ENCODE peak calls at places on chromosomes 2 and 18, in five cellular contexts. B is heart left ventricle, S is heart right ventricle, Z is lung, R is neural progenitor cell. G is an unnamed sample.

GRCh38 chr2:139791330-139791729 is 1011.1 kb upstream of the NXPH2 start:
- DNase-seq in B (no peak), S (no peak), Z (no peak), R (no peak), G (peak; percentile 66)

GRCh38 chr2:231611273-231612198 is 18.9 kb downstream of the TEX44 start:
- DNase-seq in B (no peak), S (peak; percentile 38), Z (no peak), R (peak; percentile 66), G (peak; percentile 60)

GRCh38 chr2:240437861-240438809 is 2.7 kb downstream of the GPC1 start:
- DNase-seq in B (peak; percentile 69), S (peak; percentile 54), Z (peak; percentile 57), R (peak; percentile 86), G (peak; percentile 80)

GRCh38 chr2:176093145-176093888 is 796 bp downstream of the HOXD13 start:
- DNase-seq in B (no peak), S (no peak), Z (no peak), R (peak; percentile 71), G (peak; percentile 48)

GRCh38 chr2:195352581-195352980 is 304.4 kb upstream of the SLC39A10 start:
- DNase-seq in B (no peak), S (no peak), Z (no peak), R (no peak), G (no peak)

GRCh38 chr2:205675861-205676516 is 6.3 kb upstream of the NRP2 start:
- DNase-seq in B (no peak), S (peak; percentile 48), Z (no peak), R (peak; percentile 67), G (peak; percentile 53)

GRCh38 chr2:119240311-119241204 is 16.9 kb downstream of the STEAP3 start:
- DNase-seq in B (peak; percentile 71), S (peak; percentile 55), Z (peak; percentile 57), R (peak; percentile 37), G (peak; percentile 4)

GRCh38 chr2:168703926-168704325 is 98.5 kb upstream of the NOSTRIN start:
- DNase-seq in B (no peak), S (no peak), Z (no peak), R (no peak), G (peak; percentile 72)

GRCh38 chr2:236562434-236562833 is 7.2 kb upstream of the ACKR3 start:
- DNase-seq in B (no peak), S (no peak), Z (no peak), R (no peak), G (peak; percentile 24)

GRCh38 chr2:173048901-173049661 is 26.6 kb upstream of the MAP3K20 start:
- DNase-seq in B (peak; percentile 53), S (peak; percentile 57), Z (peak; percentile 60), R (no peak), G (peak; percentile 41)

GRCh38 chr18:48949051-48949605 is 1.6 kb downstream of the SMAD7 start:
- DNase-seq in B (no peak), S (peak; percentile 42), Z (no peak), R (peak; percentile 47), G (no peak)

GRCh38 chr2:189798312-189799029 is 14.2 kb downstream of the PMS1 start:
- DNase-seq in B (no peak), S (no peak), Z (no peak), R (no peak), G (no peak)

GRCh38 chr2:54957321-54957999 is 92.8 kb downstream of the RTN4 start:
- DNase-seq in B (no peak), S (no peak), Z (no peak), R (peak; percentile 63), G (no peak)

GRCh38 chr18:70422061-70422965 is 133.5 kb downstream of the SOCS6 start:
- DNase-seq in B (peak; percentile 72), S (peak; percentile 79), Z (peak; percentile 87), R (no peak), G (no peak)

GRCh38 chr2:74206180-74206688 is 7.8 kb downstream of the MTHFD2 start:
- DNase-seq in B (no peak), S (no peak), Z (no peak), R (no peak), G (no peak)

GRCh38 chr18:7059276-7059675 is 58.3 kb downstream of the LAMA1 start:
- DNase-seq in B (no peak), S (no peak), Z (no peak), R (no peak), G (no peak)

GRCh38 chr2:197297262-197297661 is 13.3 kb downstream of the ANKRD44 start:
- DNase-seq in B (no peak), S (no peak), Z (no peak), R (no peak), G (no peak)

GRCh38 chr2:69582582-69583176 is 60.9 kb downstream of the AAK1 start:
- DNase-seq in B (peak; percentile 51), S (peak; percentile 68), Z (no peak), R (no peak), G (no peak)

GRCh38 chr2:29130295-29130694 is 15.1 kb downstream of the CLIP4 start:
- DNase-seq in B (no peak), S (no peak), Z (no peak), R (no peak), G (peak; percentile 35)

GRCh38 chr18:55228191-55228590 is 268.9 kb upstream of the CCDC68 start:
- DNase-seq in B (no peak), S (no peak), Z (no peak), R (peak; percentile 81), G (peak; percentile 81)

GRCh38 chr2:218400167-218400929 is 680 bp downstream of the CTDSP1 start:
- DNase-seq in B (peak; percentile 60), S (peak; percentile 52), Z (peak; percentile 54), R (peak; percentile 44), G (peak; percentile 48)

GRCh38 chr2:159614534-159615186 is 1.7 kb downstream of the BAZ2B start:
- DNase-seq in B (no peak), S (no peak), Z (no peak), R (no peak), G (no peak)

GRCh38 chr2:66173635-66174034 is 261.3 kb upstream of the MEIS1 start:
- DNase-seq in B (no peak), S (no peak), Z (no peak), R (no peak), G (no peak)

GRCh38 chr18:27645929-27646328 is 460.8 kb upstream of the CHST9 start:
- DNase-seq in B (no peak), S (no peak), Z (no peak), R (no peak), G (no peak)

GRCh38 chr2:201950606-201951005 is 83.0 kb upstream of the FZD7 start:
- DNase-seq in B (no peak), S (no peak), Z (no peak), R (no peak), G (no peak)

GRCh38 chr2:65026640-65027464 is 29.4 kb upstream of the CEP68 start:
- DNase-seq in B (no peak), S (no peak), Z (no peak), R (no peak), G (no peak)

GRCh38 chr2:28152585-28153284 is 239.9 kb upstream of the FOSL2 start:
- DNase-seq in B (no peak), S (no peak), Z (no peak), R (no peak), G (no peak)

GRCh38 chr2:112301171-112301584 is 25.8 kb downstream of the ZC3H6 start:
- DNase-seq in B (no peak), S (no peak), Z (no peak), R (no peak), G (no peak)

GRCh38 chr18:37671530-37671929 is 105.9 kb upstream of the CELF4 start:
- DNase-seq in B (no peak), S (no peak), Z (peak; percentile 22), R (no peak), G (no peak)

GRCh38 chr2:28405537-28405936 is 12.9 kb downstream of the FOSL2 start:
- DNase-seq in B (no peak), S (no peak), Z (no peak), R (no peak), G (no peak)

GRCh38 chr18:79708412-79708811 is 28.8 kb downstream of the CTDP1 start:
- DNase-seq in B (no peak), S (no peak), Z (no peak), R (no peak), G (no peak)
- H3K27me3 ChIP-seq in B (no peaks in the 10 kb centered on the region), S (no peaks in the 10 kb centered on the region), Z (no peaks in the 10 kb centered on the region), R (no peaks in the 10 kb centered on the region), G (no peaks in the 10 kb centered on the region)

DNA sequence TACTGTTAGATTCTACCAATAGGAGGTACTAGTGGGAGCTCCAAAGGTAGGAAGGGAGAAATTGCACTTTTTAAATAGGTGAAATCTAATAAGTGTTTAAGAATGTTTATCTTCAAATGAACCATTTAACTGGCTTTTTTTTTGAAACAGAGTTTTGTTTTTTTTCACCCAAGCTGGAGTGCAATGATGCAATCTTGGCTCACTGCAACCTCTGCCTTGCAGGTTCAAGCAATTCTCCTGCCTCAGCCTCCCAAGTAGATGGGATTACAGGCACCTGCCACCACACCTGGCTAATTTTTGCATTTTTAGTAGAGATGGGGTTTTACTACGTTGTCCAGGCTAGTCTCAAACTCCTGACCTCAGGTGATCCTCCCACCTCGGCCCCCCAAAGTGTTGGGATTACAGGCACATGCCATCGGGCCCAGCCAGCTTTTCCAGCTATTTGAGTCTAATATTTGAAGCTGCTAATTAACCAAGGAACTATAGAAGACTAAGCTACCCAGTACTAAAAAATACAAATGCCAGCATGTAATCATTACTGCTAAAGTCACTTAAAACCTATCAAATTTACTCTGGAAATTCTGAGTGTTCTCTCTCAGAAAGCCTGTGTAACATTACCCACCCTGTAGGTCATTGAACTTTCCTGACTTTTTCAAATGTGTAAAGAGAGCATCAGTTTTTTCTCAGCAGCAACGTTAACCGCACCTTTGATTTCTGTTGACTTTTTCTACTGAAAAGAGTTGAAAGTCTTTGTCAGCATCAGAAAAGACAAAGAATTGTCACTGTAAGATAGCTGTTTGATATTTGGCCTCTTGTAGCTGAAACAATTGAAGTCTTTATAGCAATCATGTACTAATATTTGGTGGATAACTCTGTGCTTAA is 24.6 kb upstream of the RNF149 start:
- DNase-seq in B (no peak), S (no peak), Z (no peak), R (no peak), G (no peak)
- H3K4me3 ChIP-seq in B (no peak overlapping the region), S (no peak overlapping the region), Z (no peak overlapping the region), R (no peak overlapping the region), G (no peak overlapping the region)

GRCh38 chr2:18704224-18704623 is 114.9 kb upstream of the NT5C1B start:
- DNase-seq in B (no peak), S (no peak), Z (no peak), R (no peak), G (no peak)
- H3K27me3 ChIP-seq in B (no peaks in the 10 kb centered on the region), S (no peaks in the 10 kb centered on the region), Z (no peaks in the 10 kb centered on the region), R (no peaks in the 10 kb centered on the region), G (no peaks in the 10 kb centered on the region)

GRCh38 chr18:9834551-9834950 is 51.2 kb upstream of the TXNDC2 start:
- DNase-seq in B (no peak), S (no peak), Z (no peak), R (no peak), G (no peak)

GRCh38 chr18:9832871-9833270 is 52.9 kb upstream of the TXNDC2 start:
- DNase-seq in B (no peak), S (no peak), Z (no peak), R (no peak), G (no peak)

GRCh38 chr18:9835112-9835755 is 50.5 kb upstream of the TXNDC2 start:
- DNase-seq in B (no peak), S (no peak), Z (no peak), R (no peak), G (peak; percentile 30)

GRCh38 chr18:9838144-9838877 is 47.5 kb upstream of the TXNDC2 start:
- DNase-seq in B (peak; percentile 52), S (peak; percentile 55), Z (peak; percentile 76), R (peak; percentile 85), G (no peak)

DNA sequence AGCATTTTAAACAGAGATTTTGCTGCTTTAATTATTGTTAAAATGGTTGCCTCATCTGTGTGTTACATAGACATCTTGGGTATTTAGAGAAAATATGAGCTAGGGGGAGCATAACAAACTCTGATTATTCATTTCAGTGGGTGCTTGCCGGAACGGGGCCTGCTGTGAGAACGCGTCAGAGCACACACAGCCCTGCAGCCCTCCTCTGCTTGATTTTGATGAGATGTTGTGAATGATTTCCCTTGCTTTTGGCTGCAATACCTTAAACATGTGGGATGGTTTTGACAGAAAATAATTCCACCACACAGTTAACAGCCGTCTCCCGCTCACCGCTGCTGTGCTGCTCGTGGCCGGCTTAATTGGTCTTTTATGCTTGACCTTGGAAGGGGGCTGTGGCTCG is 50.0 kb upstream of the TXNDC2 start:
- DNase-seq in B (no peak), S (no peak), Z (no peak), R (no peak), G (no peak)
- H3K4me3 ChIP-seq in B (no peak overlapping the region), S (no peak overlapping the region), Z (no peak overlapping the region), R (no peak overlapping the region), G (no peak overlapping the region)